ENCODE peak calls at places on chromosomes 7 and 10, in six cellular contexts. One of them, this sample, is unnamed.

GRCh38 chr10:67861750-67862460 is 22.6 kb upstream of the SIRT1 start:
- DNase-seq in type B pancreatic cell: no peak
- DNase-seq in HFFc6: no peak
- DNase-seq in gastrocnemius medialis: no peak
- DNase-seq in nephron progenitor cell: no peak
- DNase-seq in heart left ventricle: no peak
- DNase-seq in this sample: no peak

GRCh38 chr10:72875250-72876055 is 18.1 kb upstream of the OIT3 start:
- DNase-seq in type B pancreatic cell: no peak
- DNase-seq in heart left ventricle: no peak
- DNase-seq in nephron progenitor cell: no peak
- DNase-seq in gastrocnemius medialis: no peak
- DNase-seq in HFFc6: peak
- DNase-seq in this sample: no peak

GRCh38 chr10:85447690-85448089 is 918.9 kb downstream of the GRID1 start:
- DNase-seq in HFFc6: no peak
- DNase-seq in heart left ventricle: no peak
- DNase-seq in gastrocnemius medialis: no peak
- DNase-seq in type B pancreatic cell: no peak
- DNase-seq in nephron progenitor cell: no peak
- DNase-seq in this sample: no peak

GRCh38 chr10:93413252-93413689 is 68.9 kb downstream of the MYOF start:
- DNase-seq in heart left ventricle: no peak
- DNase-seq in nephron progenitor cell: no peak
- DNase-seq in HFFc6: no peak
- DNase-seq in type B pancreatic cell: no peak
- DNase-seq in gastrocnemius medialis: no peak
- DNase-seq in this sample: no peak

GRCh38 chr7:152909280-152909679 is 149.7 kb downstream of the ACTR3B start:
- DNase-seq in gastrocnemius medialis: no peak
- DNase-seq in nephron progenitor cell: no peak
- DNase-seq in type B pancreatic cell: no peak
- DNase-seq in heart left ventricle: no peak
- DNase-seq in HFFc6: no peak
- DNase-seq in this sample: no peak

GRCh38 chr10:119454990-119455389 is 87.5 kb downstream of the RGS10 start:
- DNase-seq in gastrocnemius medialis: no peak
- DNase-seq in type B pancreatic cell: no peak
- DNase-seq in heart left ventricle: no peak
- DNase-seq in HFFc6: no peak
- DNase-seq in nephron progenitor cell: no peak
- DNase-seq in this sample: no peak

GRCh38 chr7:43727003-43727402 is 2.3 kb downstream of the COA1 start:
- DNase-seq in nephron progenitor cell: no peak
- DNase-seq in type B pancreatic cell: no peak
- DNase-seq in heart left ventricle: no peak
- DNase-seq in HFFc6: no peak
- DNase-seq in gastrocnemius medialis: no peak
- DNase-seq in this sample: no peak

GRCh38 chr7:2523461-2523905 is 3.9 kb downstream of the LFNG start:
- DNase-seq in type B pancreatic cell: no peak
- DNase-seq in nephron progenitor cell: no peak
- DNase-seq in gastrocnemius medialis: no peak
- DNase-seq in heart left ventricle: no peak
- DNase-seq in HFFc6: no peak
- DNase-seq in this sample: no peak

DNA sequence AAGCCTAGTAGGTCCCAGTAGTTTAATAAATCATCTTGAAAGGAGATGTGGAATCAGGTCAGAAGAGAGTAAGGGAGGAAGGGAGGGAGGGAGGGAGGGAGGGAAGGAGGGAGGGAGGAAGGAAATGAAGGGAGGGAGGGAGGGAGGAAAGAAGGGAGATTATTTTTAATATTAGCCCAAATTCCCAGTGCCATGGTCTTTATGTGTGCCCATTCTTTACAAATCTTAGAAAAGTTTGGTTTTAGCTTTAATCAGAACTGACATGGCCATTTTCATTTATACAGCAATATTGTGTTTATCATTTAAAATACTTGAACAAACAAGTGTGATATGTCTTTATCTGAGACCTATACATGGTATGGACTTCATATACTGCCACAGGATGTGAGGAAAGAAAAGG is 86.8 kb downstream of the GAD2 start:
- DNase-seq in HFFc6: no peak
- DNase-seq in nephron progenitor cell: no peak
- DNase-seq in heart left ventricle: no peak
- DNase-seq in type B pancreatic cell: no peak
- DNase-seq in gastrocnemius medialis: no peak
- DNase-seq in this sample: no peak
- TF ChIP-seq CTCF in HFFc6: no peak
- TF ChIP-seq CTCF in nephron progenitor cell: no peak
- TF ChIP-seq CTCF in heart left ventricle: no peak
- TF ChIP-seq CTCF in type B pancreatic cell: no peak
- TF ChIP-seq CTCF in gastrocnemius medialis: no peak
- TF ChIP-seq CTCF in this sample: no peak

DNA sequence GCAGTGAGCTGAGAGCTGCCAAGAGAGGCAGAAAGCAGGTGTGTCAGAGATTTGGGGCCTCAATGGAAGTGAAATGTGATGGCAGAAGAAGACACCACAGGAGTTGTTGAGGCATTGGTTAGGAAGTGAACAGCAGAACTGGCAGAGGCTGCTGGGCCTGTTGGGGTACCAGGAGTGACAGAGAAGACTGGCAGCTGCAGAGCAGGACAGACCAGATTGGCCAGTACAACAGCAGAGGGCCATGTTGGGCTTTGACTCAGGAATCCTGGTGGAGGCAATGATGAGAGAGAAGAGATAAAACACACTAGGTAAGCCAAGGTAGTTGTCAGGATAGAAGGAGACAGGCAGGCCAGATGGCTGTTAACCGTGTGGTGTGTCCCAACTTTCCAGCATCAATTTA is 19.9 kb upstream of the HERPUD2 start:
- DNase-seq in gastrocnemius medialis: no peak
- DNase-seq in heart left ventricle: no peak
- DNase-seq in HFFc6: no peak
- DNase-seq in type B pancreatic cell: no peak
- DNase-seq in nephron progenitor cell: no peak
- DNase-seq in this sample: no peak
- TF ChIP-seq CTCF in gastrocnemius medialis: no peak
- TF ChIP-seq CTCF in heart left ventricle: no peak
- TF ChIP-seq CTCF in HFFc6: no peak
- TF ChIP-seq CTCF in type B pancreatic cell: no peak
- TF ChIP-seq CTCF in nephron progenitor cell: no peak
- TF ChIP-seq CTCF in this sample: no peak

GRCh38 chr10:22230331-22230833 is 12.6 kb upstream of the EBLN1 start:
- DNase-seq in HFFc6: peak
- DNase-seq in nephron progenitor cell: peak
- DNase-seq in heart left ventricle: no peak
- DNase-seq in type B pancreatic cell: no peak
- DNase-seq in gastrocnemius medialis: no peak
- DNase-seq in this sample: no peak

GRCh38 chr10:22228167-22228938 is 10.5 kb upstream of the EBLN1 start:
- DNase-seq in nephron progenitor cell: no peak
- DNase-seq in heart left ventricle: no peak
- DNase-seq in HFFc6: no peak
- DNase-seq in gastrocnemius medialis: no peak
- DNase-seq in type B pancreatic cell: no peak
- DNase-seq in this sample: no peak

GRCh38 chr10:22228943-22229755 is 11.3 kb upstream of the EBLN1 start:
- DNase-seq in nephron progenitor cell: peak
- DNase-seq in type B pancreatic cell: peak
- DNase-seq in heart left ventricle: peak
- DNase-seq in gastrocnemius medialis: peak
- DNase-seq in HFFc6: peak
- DNase-seq in this sample: peak

GRCh38 chr10:22229756-22230330 is 12.0 kb upstream of the EBLN1 start:
- DNase-seq in heart left ventricle: no peak
- DNase-seq in gastrocnemius medialis: no peak
- DNase-seq in type B pancreatic cell: no peak
- DNase-seq in nephron progenitor cell: no peak
- DNase-seq in HFFc6: no peak
- DNase-seq in this sample: no peak

GRCh38 chr10:22231260-22231659 is 13.4 kb upstream of the EBLN1 start:
- DNase-seq in HFFc6: no peak
- DNase-seq in gastrocnemius medialis: no peak
- DNase-seq in type B pancreatic cell: no peak
- DNase-seq in heart left ventricle: no peak
- DNase-seq in nephron progenitor cell: no peak
- DNase-seq in this sample: no peak
- TF ChIP-seq CTCF in HFFc6: no peak
- TF ChIP-seq CTCF in gastrocnemius medialis: no peak
- TF ChIP-seq CTCF in type B pancreatic cell: no peak
- TF ChIP-seq CTCF in heart left ventricle: no peak
- TF ChIP-seq CTCF in nephron progenitor cell: no peak
- TF ChIP-seq CTCF in this sample: no peak

GRCh38 chr7:45404622-45405021 is 169.5 kb upstream of the ADCY1 start:
- DNase-seq in type B pancreatic cell: no peak
- DNase-seq in heart left ventricle: no peak
- DNase-seq in nephron progenitor cell: no peak
- DNase-seq in gastrocnemius medialis: no peak
- DNase-seq in HFFc6: no peak
- DNase-seq in this sample: no peak

GRCh38 chr7:45402480-45403218 is 171.5 kb upstream of the ADCY1 start:
- DNase-seq in type B pancreatic cell: no peak
- DNase-seq in gastrocnemius medialis: no peak
- DNase-seq in heart left ventricle: no peak
- DNase-seq in nephron progenitor cell: no peak
- DNase-seq in HFFc6: no peak
- DNase-seq in this sample: no peak

GRCh38 chr7:45408407-45408737 is 165.8 kb upstream of the ADCY1 start:
- DNase-seq in heart left ventricle: no peak
- DNase-seq in HFFc6: no peak
- DNase-seq in type B pancreatic cell: no peak
- DNase-seq in nephron progenitor cell: no peak
- DNase-seq in gastrocnemius medialis: no peak
- DNase-seq in this sample: no peak

GRCh38 chr7:45410893-45411292 is 163.3 kb upstream of the ADCY1 start:
- DNase-seq in heart left ventricle: no peak
- DNase-seq in gastrocnemius medialis: no peak
- DNase-seq in nephron progenitor cell: no peak
- DNase-seq in HFFc6: no peak
- DNase-seq in type B pancreatic cell: no peak
- DNase-seq in this sample: no peak

GRCh38 chr7:45407730-45408406 is 166.3 kb upstream of the ADCY1 start:
- DNase-seq in gastrocnemius medialis: no peak
- DNase-seq in type B pancreatic cell: no peak
- DNase-seq in nephron progenitor cell: no peak
- DNase-seq in HFFc6: no peak
- DNase-seq in heart left ventricle: no peak
- DNase-seq in this sample: no peak
- TF ChIP-seq CTCF in gastrocnemius medialis: no peak
- TF ChIP-seq CTCF in type B pancreatic cell: no peak
- TF ChIP-seq CTCF in nephron progenitor cell: no peak
- TF ChIP-seq CTCF in HFFc6: no peak
- TF ChIP-seq CTCF in heart left ventricle: no peak
- TF ChIP-seq CTCF in this sample: no peak

GRCh38 chr10:11263767-11264166 is 246.1 kb downstream of the CELF2 start:
- DNase-seq in type B pancreatic cell: no peak
- DNase-seq in HFFc6: no peak
- DNase-seq in heart left ventricle: no peak
- DNase-seq in gastrocnemius medialis: no peak
- DNase-seq in nephron progenitor cell: no peak
- DNase-seq in this sample: no peak
- TF ChIP-seq CTCF in type B pancreatic cell: no peak
- TF ChIP-seq CTCF in HFFc6: no peak
- TF ChIP-seq CTCF in heart left ventricle: no peak
- TF ChIP-seq CTCF in gastrocnemius medialis: no peak
- TF ChIP-seq CTCF in nephron progenitor cell: no peak
- TF ChIP-seq CTCF in this sample: no peak

DNA sequence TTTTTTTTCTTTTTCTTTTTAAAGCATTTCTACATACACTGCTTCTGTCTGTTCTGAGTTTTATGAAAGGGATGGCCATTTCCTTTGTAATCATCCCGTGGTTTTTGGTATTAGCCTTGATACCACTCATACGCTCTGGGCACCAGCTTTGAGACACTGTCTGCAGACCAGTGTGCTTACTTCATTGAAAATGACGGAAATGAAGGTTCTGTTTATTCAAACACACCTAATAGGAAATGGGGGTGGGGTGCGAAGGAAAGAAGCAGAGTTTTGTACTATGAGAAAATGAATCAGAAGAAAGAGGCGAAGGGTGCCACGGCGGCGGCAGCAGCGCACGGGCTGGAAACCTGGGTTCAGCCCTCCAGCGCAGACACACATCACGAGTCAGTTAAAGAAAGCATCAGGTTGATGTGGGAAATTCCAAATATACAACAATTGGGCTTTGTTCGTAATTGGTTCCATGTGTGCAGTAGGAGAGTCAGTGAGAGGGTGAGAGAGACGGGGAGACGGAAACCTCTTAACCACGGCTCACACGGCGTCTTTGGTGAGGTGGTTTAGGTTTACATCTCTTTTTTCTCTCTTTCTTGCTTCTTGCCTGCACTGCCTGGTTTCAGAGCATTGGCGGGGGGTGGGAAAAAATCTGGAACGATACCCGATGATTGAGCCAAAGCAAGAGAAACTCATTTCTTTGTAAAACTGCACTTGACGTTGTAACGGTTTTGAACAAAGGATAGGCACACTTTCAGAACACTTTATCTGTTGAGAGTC is 321.2 kb downstream of the FRMD4A start:
- DNase-seq in HFFc6: peak
- DNase-seq in type B pancreatic cell: no peak
- DNase-seq in nephron progenitor cell: peak
- DNase-seq in gastrocnemius medialis: no peak
- DNase-seq in heart left ventricle: no peak
- DNase-seq in this sample: no peak
- TF ChIP-seq CTCF in HFFc6: no peak
- TF ChIP-seq CTCF in type B pancreatic cell: no peak
- TF ChIP-seq CTCF in nephron progenitor cell: no peak
- TF ChIP-seq CTCF in gastrocnemius medialis: no peak
- TF ChIP-seq CTCF in heart left ventricle: no peak
- TF ChIP-seq CTCF in this sample: no peak

GRCh38 chr10:76469675-76470074 is 1038.3 kb downstream of the LRMDA start:
- DNase-seq in HFFc6: no peak
- DNase-seq in gastrocnemius medialis: no peak
- DNase-seq in type B pancreatic cell: no peak
- DNase-seq in nephron progenitor cell: no peak
- DNase-seq in heart left ventricle: no peak
- DNase-seq in this sample: no peak

DNA sequence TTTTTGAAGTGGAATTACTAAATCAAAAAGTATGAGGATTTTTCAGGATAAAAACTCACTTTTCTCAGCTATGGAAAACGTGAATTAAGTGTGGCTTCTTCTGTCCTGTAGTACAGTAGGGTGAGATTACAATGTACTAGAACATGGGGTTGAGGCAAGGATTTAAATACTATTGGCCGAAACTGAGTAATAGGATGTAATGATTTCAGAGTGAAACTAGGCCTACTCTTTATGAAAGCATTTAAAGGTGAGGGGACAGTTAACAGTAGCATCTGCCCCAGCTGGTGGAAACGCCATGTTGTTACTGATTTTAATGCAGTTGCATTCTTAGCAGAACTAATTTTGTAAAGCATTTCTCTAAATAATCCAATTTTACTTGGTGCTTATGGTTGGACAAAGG is 1035.7 kb downstream of the LRMDA start:
- DNase-seq in HFFc6: no peak
- DNase-seq in heart left ventricle: no peak
- DNase-seq in nephron progenitor cell: no peak
- DNase-seq in type B pancreatic cell: no peak
- DNase-seq in gastrocnemius medialis: no peak
- DNase-seq in this sample: no peak
- TF ChIP-seq CTCF in HFFc6: no peak
- TF ChIP-seq CTCF in heart left ventricle: no peak
- TF ChIP-seq CTCF in nephron progenitor cell: no peak
- TF ChIP-seq CTCF in type B pancreatic cell: no peak
- TF ChIP-seq CTCF in gastrocnemius medialis: no peak
- TF ChIP-seq CTCF in this sample: no peak

This sample was measured in coronary artery.